ENCODE peak calls at places on chromosome 16, in ten cellular contexts. H is tibial artery, X is colonic mucosa, F is RWPE1, L is cardiac fibroblast, M is right lobe of liver, Y is AG04450, W is neural crest cell, Z is neural progenitor cell, N is nephron progenitor cell. Q is an unnamed sample.

GRCh38 chr16:89505204-89506112 is 2.7 kb upstream of the SPG7 start:
- DNase-seq in F (peak), W (no peak), M (peak), L (peak), N (no peak), X (peak), H (peak), Y (peak), Z (no peak), Q (peak)

GRCh38 chr16:30063893-30064745 is 1.4 kb upstream of the ALDOA start:
- DNase-seq in W (no peak), M (peak), N (peak), Z (peak), Y (no peak), X (peak), H (peak), F (no peak), L (peak), Q (no peak)

GRCh38 chr16:87538594-87538993 is 45.8 kb upstream of the ZCCHC14 start:
- DNase-seq in Y (no peak), M (no peak), H (peak), L (peak), X (no peak), F (no peak), W (no peak), Z (no peak), N (no peak), Q (no peak)

GRCh38 chr16:24504467-24505345 is 34.7 kb upstream of the RBBP6 start:
- DNase-seq in H (no peak), M (peak), N (peak), W (peak), Y (peak), L (peak), F (peak), Z (peak), X (peak), Q (no peak)

GRCh38 chr16:20610892-20611349 is 34.8 kb upstream of the ACSM2B start:
- DNase-seq in L (no peak), X (no peak), W (no peak), H (no peak), Y (no peak), Z (no peak), F (no peak), N (no peak), M (no peak), Q (no peak)

GRCh38 chr16:23509441-23509754 is 896 bp downstream of the GGA2 start:
- DNase-seq in M (no peak), F (no peak), Z (no peak), H (no peak), W (no peak), L (no peak), N (no peak), Y (no peak), X (no peak), Q (no peak)

GRCh38 chr16:23434380-23434779 is 18.6 kb downstream of the COG7 start:
- DNase-seq in L (peak), W (peak), M (no peak), H (no peak), N (peak), Y (peak), X (peak), Z (peak), F (peak), Q (no peak)

GRCh38 chr16:11088432-11088794 is 144.0 kb downstream of the CLEC16A start:
- DNase-seq in W (no peak), N (no peak), Z (no peak), Y (no peak), H (no peak), L (no peak), X (no peak), F (no peak), M (no peak), Q (no peak)

GRCh38 chr16:17313085-17313611 is 157.6 kb downstream of the XYLT1 start:
- DNase-seq in Y (no peak), M (no peak), F (no peak), H (peak), N (no peak), X (peak), L (peak), W (no peak), Z (no peak), Q (no peak)

GRCh38 chr16:49663081-49664057 is 192.5 kb downstream of the ZNF423 start:
- DNase-seq in N (no peak), M (no peak), Z (no peak), L (peak), F (no peak), X (peak), Y (no peak), W (no peak), H (peak), Q (peak)

GRCh38 chr16:67372664-67373063 is 20.6 kb downstream of the TPPP3 start:
- DNase-seq in W (no peak), N (no peak), Y (no peak), L (peak), F (peak), Z (no peak), H (no peak), X (no peak), M (no peak), Q (no peak)
- TF ChIP-seq CTCF in W (peak), N (no peak), Y (peak), L (peak), F (peak), Z (peak), H (peak), X (no peak), M (peak), Q (peak)

GRCh38 chr16:71504901-71505300 is 15.8 kb upstream of the ZNF19 start:
- DNase-seq in Y (no peak), Z (no peak), X (no peak), M (no peak), F (peak), N (no peak), W (no peak), L (no peak), H (no peak), Q (no peak)

GRCh38 chr16:71499775-71500364 is 10.7 kb upstream of the ZNF19 start:
- DNase-seq in M (no peak), L (peak), Z (peak), X (peak), N (peak), F (peak), H (no peak), Y (peak), W (peak), Q (no peak)

GRCh38 chr16:71500964-71501363 is 11.8 kb upstream of the ZNF19 start:
- DNase-seq in L (no peak), Y (no peak), W (no peak), F (no peak), Z (no peak), M (no peak), X (no peak), N (no peak), H (no peak), Q (no peak)

GRCh38 chr16:71498031-71498430 is 8.9 kb upstream of the ZNF19 start:
- DNase-seq in F (no peak), H (no peak), N (no peak), Z (no peak), Y (no peak), X (no peak), W (no peak), L (no peak), M (no peak), Q (no peak)

GRCh38 chr16:71501562-71501961 is 12.4 kb upstream of the ZNF19 start:
- DNase-seq in M (no peak), N (no peak), Z (no peak), L (no peak), X (no peak), F (no peak), H (no peak), Y (no peak), W (no peak), Q (no peak)
- TF ChIP-seq CTCF in M (no peak), N (no peak), Z (no peak), L (no peak), X (no peak), F (no peak), H (no peak), Y (no peak), W (no peak), Q (no peak)

GRCh38 chr16:70158261-70158939 is 15.2 kb upstream of the CLEC18C start:
- DNase-seq in Y (no peak), Z (no peak), W (no peak), H (no peak), M (no peak), X (no peak), N (no peak), F (no peak), L (no peak), Q (no peak)
- TF ChIP-seq CTCF in Y (no peak), Z (no peak), W (no peak), H (no peak), M (no peak), X (no peak), N (no peak), F (no peak), L (no peak), Q (no peak)

DNA sequence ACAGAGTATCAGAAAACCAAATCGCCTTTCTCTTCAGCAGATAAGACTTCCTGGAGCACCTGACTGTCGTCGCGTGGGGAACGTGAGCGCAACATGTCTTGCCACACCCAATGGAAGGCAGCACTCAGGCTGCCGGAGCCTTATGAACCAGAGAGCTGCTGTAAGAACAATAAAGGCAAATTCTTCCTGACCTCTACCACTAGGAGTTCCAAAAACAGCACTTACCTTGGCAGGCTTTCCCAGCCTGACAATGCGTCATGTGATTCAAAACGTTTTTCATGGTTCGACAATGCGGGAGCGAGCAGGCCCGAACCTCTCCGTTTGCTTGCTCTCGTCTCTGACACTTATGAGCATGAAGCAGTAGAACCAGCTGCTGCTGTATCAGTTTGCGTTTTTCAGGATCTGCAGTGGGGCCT is 75.8 kb upstream of the TRAP1 start:
- DNase-seq in H (peak), Z (no peak), L (peak), X (no peak), N (no peak), W (no peak), M (no peak), F (peak), Y (no peak), Q (peak)
- TF ChIP-seq CTCF in H (peak), Z (no peak), L (no peak), X (no peak), N (no peak), W (no peak), M (no peak), F (no peak), Y (no peak), Q (peak)

GRCh38 chr16:4511441-4512082 is 27.0 kb downstream of the CDIP1 start:
- DNase-seq in Y (no peak), X (peak), N (peak), F (peak), H (no peak), Z (peak), M (no peak), L (peak), W (peak), Q (no peak)
- TF ChIP-seq CTCF in Y (peak), X (peak), N (peak), F (peak), H (peak), Z (peak), M (peak), L (peak), W (peak), Q (peak)

GRCh38 chr16:68084504-68085258 is 489 bp upstream of the NFATC3 start:
- DNase-seq in Z (peak), N (peak), M (peak), L (peak), F (peak), H (peak), W (peak), X (peak), Y (no peak), Q (peak)
- TF ChIP-seq CTCF in Z (no peak), N (no peak), M (peak), L (no peak), F (peak), H (peak), W (peak), X (no peak), Y (no peak), Q (no peak)

GRCh38 chr16:60991886-60992285 is 1044.4 kb downstream of the CDH8 start:
- DNase-seq in N (no peak), W (no peak), F (no peak), L (no peak), M (no peak), X (no peak), H (no peak), Y (no peak), Z (no peak), Q (no peak)
- TF ChIP-seq CTCF in N (no peak), W (no peak), F (no peak), L (no peak), M (no peak), X (no peak), H (no peak), Y (no peak), Z (peak), Q (no peak)

DNA sequence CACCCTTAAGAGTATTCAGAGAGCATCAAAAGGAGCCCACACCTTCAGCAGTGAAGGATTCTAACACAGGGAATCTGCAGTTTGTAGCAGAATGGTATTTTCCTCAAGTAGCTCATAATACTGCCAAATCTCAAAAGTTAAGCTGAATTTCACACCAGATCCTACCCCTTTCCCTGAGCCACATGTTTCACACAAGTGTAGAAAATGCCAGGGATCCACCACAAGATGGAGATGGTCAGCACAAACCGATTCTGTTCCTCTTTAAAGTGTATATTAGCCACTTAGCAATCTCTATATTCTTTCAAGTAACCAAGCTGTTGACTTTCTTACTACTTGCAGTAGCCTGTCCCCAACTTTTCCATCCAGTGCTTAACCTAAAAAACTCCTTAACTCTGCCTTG is 13.2 kb downstream of the GINS2 start:
- DNase-seq in Z (no peak), X (no peak), L (peak), F (no peak), M (no peak), Y (no peak), H (no peak), N (no peak), W (no peak), Q (no peak)
- TF ChIP-seq CTCF in Z (peak), X (no peak), L (peak), F (peak), M (peak), Y (peak), H (no peak), N (peak), W (peak), Q (no peak)

GRCh38 chr16:84948855-84949610 is 62.3 kb downstream of the ZDHHC7 start:
- DNase-seq in L (no peak), M (no peak), X (no peak), N (no peak), H (no peak), Y (no peak), F (no peak), Z (no peak), W (no peak), Q (no peak)

GRCh38 chr16:84952335-84953050 is 58.8 kb downstream of the ZDHHC7 start:
- DNase-seq in M (peak), W (peak), X (peak), Y (peak), Z (peak), N (peak), L (peak), H (peak), F (peak), Q (peak)

GRCh38 chr16:84949776-84950436 is 61.4 kb downstream of the ZDHHC7 start:
- DNase-seq in N (no peak), F (no peak), M (no peak), L (no peak), X (no peak), Z (no peak), Y (no peak), H (no peak), W (no peak), Q (no peak)

GRCh38 chr16:84953051-84953746 is 58.1 kb downstream of the ZDHHC7 start:
- DNase-seq in F (no peak), N (no peak), M (no peak), H (no peak), W (no peak), Z (peak), L (no peak), X (no peak), Y (no peak), Q (no peak)

GRCh38 chr16:84950906-84951305 is 60.4 kb downstream of the ZDHHC7 start:
- DNase-seq in X (no peak), L (no peak), Z (no peak), Y (no peak), F (no peak), H (no peak), N (peak), M (no peak), W (peak), Q (no peak)
- TF ChIP-seq CTCF in X (no peak), L (peak), Z (peak), Y (peak), F (no peak), H (no peak), N (no peak), M (peak), W (peak), Q (no peak)